ENCODE peak calls at places on chromosomes 13 and 19, in four cellular contexts. M is H1, O is GM12878, V is HepG2. A is an unnamed sample.

GRCh38 chr19:34096020-34096915 is 76.0 kb upstream of the LSM14A start:
- DNase-seq in M (no peak), O (no peak), V (peak), A (peak)

GRCh38 chr19:1084024-1084868 is 10.9 kb downstream of the POLR2E start:
- DNase-seq in M (no peak), O (no peak), V (no peak), A (no peak)

GRCh38 chr13:46662690-46663089 is 109.7 kb downstream of the LRCH1 start:
- DNase-seq in M (no peak), O (no peak), V (no peak), A (no peak)

GRCh38 chr13:114099191-114099590 is 33.2 kb downstream of the RASA3 start:
- DNase-seq in M (no peak), O (no peak), V (peak), A (no peak)

GRCh38 chr13:44155422-44156293 is 218.0 kb upstream of the SERP2 start:
- DNase-seq in M (no peak), O (no peak), V (no peak), A (no peak)

GRCh38 chr13:75685239-75685697 is 49.1 kb downstream of the LMO7 start:
- DNase-seq in M (peak), O (no peak), V (peak), A (peak)

GRCh38 chr19:36245210-36246005 is 30.5 kb downstream of the ZNF146 start:
- DNase-seq in M (peak), O (no peak), V (no peak), A (peak)

GRCh38 chr19:49389406-49389805 is 1.4 kb downstream of the KASH5 start:
- DNase-seq in M (no peak), O (no peak), V (no peak), A (no peak)

GRCh38 chr13:90534617-90535340 is 812.7 kb upstream of the MIR17HG start:
- DNase-seq in M (no peak), O (no peak), V (no peak), A (no peak)

GRCh38 chr13:24911135-24911524 is 147.2 kb downstream of the RNF17 start:
- DNase-seq in M (no peak), O (no peak), V (no peak), A (no peak)

GRCh38 chr13:31930901-31931522 is 100.6 kb upstream of the FRY start:
- DNase-seq in M (no peak), O (peak), V (no peak), A (no peak)

GRCh38 chr13:26719356-26719945 is 41.1 kb downstream of the GPR12 start:
- DNase-seq in M (no peak), O (no peak), V (no peak), A (no peak)

GRCh38 chr13:103287659-103288058 is 221.4 kb upstream of the SLC10A2 start:
- DNase-seq in M (no peak), O (no peak), V (no peak), A (no peak)

GRCh38 chr13:20270163-20270865 is 38.2 kb upstream of the GJB6 start:
- DNase-seq in M (no peak), O (no peak), V (no peak), A (no peak)

DNA sequence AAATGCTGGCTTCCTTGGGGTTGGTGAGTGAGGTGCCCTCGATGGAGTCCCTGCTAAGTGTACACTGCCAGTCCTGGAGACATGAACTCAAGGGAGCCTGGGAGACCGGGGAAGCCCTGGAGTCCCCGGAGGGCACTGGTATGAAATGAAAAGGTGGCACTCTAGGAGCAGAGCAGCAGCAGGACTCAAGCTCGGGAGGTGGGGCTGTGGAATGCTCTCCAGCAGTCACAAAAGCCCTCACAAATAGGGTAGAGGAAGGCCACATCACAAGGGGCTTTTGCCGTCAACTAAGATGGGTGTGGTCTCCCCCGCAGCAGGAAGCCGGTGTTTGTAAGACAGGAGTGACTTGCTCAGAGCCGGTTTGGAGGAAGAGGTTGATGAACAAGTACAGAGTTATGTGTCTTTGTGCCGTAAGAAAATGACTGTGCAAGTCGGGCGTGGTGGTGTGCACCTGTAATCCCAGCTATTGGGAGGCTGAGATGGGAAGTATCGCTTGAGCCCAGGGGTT is 19.3 kb downstream of the CCNE1 start:
- DNase-seq in M (no peak), O (no peak), V (no peak), A (no peak)
- TF ChIP-seq SUZ12 in M (no peak), O (no peak), V (no peak), A (no peak)

DNA sequence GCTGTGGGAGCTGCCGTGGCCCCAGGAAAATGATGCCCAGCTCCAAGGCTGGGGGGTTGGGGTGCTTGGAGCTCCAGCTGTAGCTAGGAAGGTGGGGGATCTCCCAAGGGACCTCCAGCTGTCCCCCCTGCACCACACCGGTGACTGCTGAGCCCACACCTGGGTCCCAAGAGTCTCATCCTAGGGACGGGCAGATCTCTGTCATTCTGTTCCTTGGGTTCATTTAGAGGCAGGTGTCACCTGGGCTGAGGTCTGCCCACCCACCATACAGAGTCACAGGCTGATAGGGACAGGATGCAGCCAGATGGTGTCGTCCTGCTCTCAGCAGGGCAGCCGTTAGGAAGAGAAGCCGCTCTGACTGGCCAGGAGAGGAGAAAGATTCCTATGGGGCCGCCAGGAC is 5.3 kb downstream of the F2RL3 start:
- DNase-seq in M (no peak), O (no peak), V (no peak), A (no peak)
- H3K9ac ChIP-seq in M (no peak), O (no peak), V (peak), A (peak)

GRCh38 chr19:2475702-2476450 is at the start of gene GADD45B:
- DNase-seq in M (peak), O (peak), V (peak), A (peak)

GRCh38 chr19:2477141-2477710 is 1.3 kb downstream of the GADD45B start:
- DNase-seq in M (no peak), O (no peak), V (no peak), A (no peak)

GRCh38 chr19:2476451-2477140 is 669 bp downstream of the GADD45B start:
- DNase-seq in M (no peak), O (no peak), V (no peak), A (no peak)

GRCh38 chr19:2474232-2475017 is 1.5 kb upstream of the GADD45B start:
- DNase-seq in M (no peak), O (no peak), V (peak), A (peak)

DNA sequence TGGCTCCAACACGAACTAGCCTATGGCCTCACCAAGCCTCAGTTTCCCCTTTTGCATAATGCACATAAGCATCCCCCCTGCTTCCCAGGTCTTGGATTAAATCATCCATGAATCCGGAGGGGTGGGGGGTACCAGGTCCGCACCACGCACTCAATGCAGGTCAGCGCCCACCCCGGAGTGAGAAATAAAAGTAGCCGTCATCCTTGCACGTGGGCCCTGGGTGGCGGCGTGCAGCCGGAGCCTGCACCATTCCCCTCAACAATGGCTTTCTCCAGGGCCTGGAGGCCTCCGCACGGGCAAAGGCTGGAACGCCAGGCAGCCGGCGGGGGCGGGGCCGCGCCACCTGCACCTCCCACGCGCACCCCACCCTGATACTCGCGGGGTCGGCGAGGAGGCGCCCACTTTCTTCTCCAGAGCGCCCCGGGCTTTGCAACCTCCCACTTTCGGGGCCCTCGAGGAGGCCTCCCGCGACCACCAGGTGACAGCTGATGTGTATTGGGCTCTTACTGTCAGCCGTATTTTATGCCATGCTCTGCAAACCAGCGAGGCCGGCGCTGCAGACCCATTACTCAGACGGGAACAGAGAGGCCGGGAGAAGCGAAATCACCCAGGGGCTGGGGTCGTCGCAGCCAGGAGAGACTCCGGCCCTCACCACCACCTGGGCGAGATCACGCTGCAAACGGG is 767 bp upstream of the GADD45B start:
- DNase-seq in M (no peak), O (no peak), V (no peak), A (no peak)
- TF ChIP-seq SUZ12 in M (no peak), O (no peak), V (no peak), A (no peak)

DNA sequence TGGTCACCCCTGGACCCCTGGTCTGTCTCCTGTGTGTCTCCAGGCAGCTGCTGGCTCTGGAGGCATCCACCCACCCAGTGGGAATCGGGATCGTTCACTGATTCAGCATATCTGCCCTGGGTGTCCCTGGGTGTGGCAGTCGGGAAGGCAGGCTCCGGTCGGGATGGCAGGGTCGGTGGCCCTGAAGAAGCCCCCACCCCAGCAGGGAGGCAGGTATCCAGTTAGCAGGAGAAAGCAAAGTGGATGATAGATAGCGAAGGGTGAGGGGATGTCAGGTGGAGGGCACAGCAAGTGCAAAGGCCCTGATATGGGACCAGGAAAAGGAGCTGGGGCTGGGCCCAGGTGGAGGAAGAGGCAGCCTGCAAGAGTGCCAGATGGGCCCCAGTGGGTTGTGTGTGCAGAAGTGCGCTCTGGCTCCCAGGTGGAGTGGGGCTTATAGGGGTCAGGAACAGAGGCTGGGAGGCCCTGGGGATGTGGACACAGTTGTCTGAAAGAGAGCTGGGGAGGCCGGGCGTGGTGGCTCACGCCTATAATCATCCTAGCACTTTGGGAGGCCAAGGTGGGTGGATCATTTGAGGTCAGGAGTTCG is 2.3 kb downstream of the SSBP4 start:
- DNase-seq in M (no peak), O (no peak), V (no peak), A (no peak)
- H3K9ac ChIP-seq in M (no peak), O (peak), V (no peak), A (peak)

GRCh38 chr19:12838893-12839656 is 760 bp downstream of the MAST1 start:
- DNase-seq in M (no peak), O (no peak), V (no peak), A (no peak)
- TF ChIP-seq SUZ12 in M (no peak), O (no peak), V (no peak), A (no peak)

GRCh38 chr13:50598338-50598737 is 245.2 kb downstream of the DLEU7 start:
- DNase-seq in M (no peak), O (peak), V (peak), A (no peak)
- H3K9ac ChIP-seq in M (no peak), O (no peak), V (no peak), A (no peak)

DNA sequence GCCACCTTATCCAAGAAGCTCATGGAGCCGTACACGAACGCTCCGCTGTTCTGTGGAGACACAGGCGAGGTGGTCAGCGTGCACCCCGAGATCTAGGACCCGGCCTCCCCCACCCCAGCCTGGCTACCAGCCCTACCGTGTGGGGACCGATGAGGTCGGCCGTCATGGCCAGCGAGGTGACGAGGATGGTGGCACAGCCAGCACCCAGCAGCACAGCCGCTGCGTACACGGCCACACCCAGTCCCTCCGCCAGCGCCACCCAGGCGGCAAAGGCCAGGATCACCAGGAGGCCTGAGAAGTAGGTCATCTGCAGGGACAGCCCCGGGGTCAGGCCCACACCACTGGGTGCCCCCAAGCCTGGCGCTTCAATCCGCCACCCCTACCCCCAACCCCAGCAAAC is 7.1 kb downstream of the TEKTIP1 start:
- DNase-seq in M (no peak), O (no peak), V (no peak), A (no peak)
- TF ChIP-seq SUZ12 in M (no peak), O (no peak), V (no peak), A (no peak)

A was measured in NT2/D1.